ENCODE peak calls at places on chromosomes 1 and 21, in four cellular contexts. P is A549, D is H1, E is HepG2. I is an unnamed sample.

GRCh38 chr1:14149431-14149830 is 449.1 kb upstream of the KAZN start:
- DNase-seq in P (peak), D (no peak), E (no peak), I (peak)

GRCh38 chr1:116934586-116935207 is 25.0 kb downstream of the PTGFRN start:
- DNase-seq in D (no peak), E (peak), P (peak), I (peak)

GRCh38 chr1:4970532-4970931 is 316.1 kb downstream of the AJAP1 start:
- DNase-seq in D (no peak), E (no peak), P (no peak), I (no peak)

GRCh38 chr21:34653522-34653921 is 15.3 kb upstream of the CLIC6 start:
- DNase-seq in E (no peak), P (no peak), D (no peak), I (no peak)

GRCh38 chr1:47623174-47623940 is 185.5 kb downstream of the FOXD2 start:
- DNase-seq in P (no peak), E (no peak), D (no peak), I (no peak)

GRCh38 chr1:246961939-246962373 is 30.2 kb upstream of the AHCTF1 start:
- DNase-seq in P (no peak), E (no peak), D (no peak), I (no peak)

GRCh38 chr1:166848193-166848592 is 8.9 kb downstream of the POGK start:
- DNase-seq in E (no peak), D (no peak), P (no peak), I (no peak)

GRCh38 chr1:159675046-159675445 is 39.3 kb downstream of the CRP start:
- DNase-seq in E (no peak), P (no peak), D (no peak), I (no peak)

GRCh38 chr1:234841710-234842231 is 231.8 kb upstream of the IRF2BP2 start:
- DNase-seq in E (no peak), D (no peak), P (no peak), I (peak)

GRCh38 chr1:206469411-206469932 is 804 bp upstream of the IKBKE start:
- DNase-seq in E (no peak), D (no peak), P (no peak), I (no peak)

GRCh38 chr1:221394011-221394544 is 347.8 kb downstream of the DUSP10 start:
- DNase-seq in D (no peak), E (no peak), P (peak), I (no peak)

GRCh38 chr1:55580845-55581332 is 365.7 kb upstream of the USP24 start:
- DNase-seq in P (peak), D (no peak), E (peak), I (no peak)

GRCh38 chr1:64183380-64183984 is 19.9 kb upstream of the UBE2U start:
- DNase-seq in D (no peak), P (no peak), E (no peak), I (no peak)

GRCh38 chr1:206797534-206798383 is 25.5 kb upstream of the IL10 start:
- DNase-seq in P (peak), E (no peak), D (peak), I (peak)

GRCh38 chr1:199931666-199932377 is 95.7 kb upstream of the NR5A2 start:
- DNase-seq in P (peak), D (no peak), E (peak), I (peak)

GRCh38 chr1:2854151-2854550 is 52.7 kb upstream of the TTC34 start:
- DNase-seq in D (no peak), P (no peak), E (no peak), I (no peak)

GRCh38 chr1:108051625-108052382 is 86.8 kb upstream of the VAV3 start:
- DNase-seq in D (no peak), E (peak), P (no peak), I (no peak)
- TF ChIP-seq PHF8 in D (no peak), E (no peak), P (no peak), I (no peak)

GRCh38 chr1:51287966-51288365 is 42.4 kb downstream of the TTC39A start:
- DNase-seq in D (no peak), E (no peak), P (no peak), I (no peak)

GRCh38 chr1:51282605-51283004 is 46.5 kb downstream of the RNF11 start:
- DNase-seq in E (no peak), P (no peak), D (no peak), I (no peak)

GRCh38 chr1:51283977-51284376 is 46.4 kb downstream of the TTC39A start:
- DNase-seq in E (peak), D (no peak), P (no peak), I (no peak)

GRCh38 chr1:51284487-51284954 is 45.8 kb downstream of the TTC39A start:
- DNase-seq in D (no peak), E (peak), P (peak), I (peak)

DNA sequence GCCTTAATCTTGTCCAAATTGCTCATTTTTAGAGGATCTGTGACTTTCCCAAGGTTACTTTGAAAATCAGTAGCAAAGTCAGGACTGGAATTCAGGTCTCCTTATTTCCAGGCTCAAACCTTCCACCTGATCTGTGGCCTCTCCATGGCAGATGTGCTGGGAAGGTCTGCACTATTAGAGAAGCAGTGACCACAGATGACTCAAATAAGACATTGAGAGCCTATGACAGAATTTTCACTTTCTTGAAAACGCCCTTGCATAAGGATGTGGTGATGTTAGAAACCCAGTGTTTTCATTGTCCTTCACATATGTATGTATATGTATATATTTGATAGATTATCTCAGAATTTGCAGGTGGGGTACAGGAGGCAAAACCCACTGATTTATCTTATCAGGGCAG is 45.3 kb downstream of the TTC39A start:
- DNase-seq in D (no peak), E (no peak), P (no peak), I (peak)
- TF ChIP-seq PHF8 in D (no peak), E (no peak), P (no peak), I (no peak)

DNA sequence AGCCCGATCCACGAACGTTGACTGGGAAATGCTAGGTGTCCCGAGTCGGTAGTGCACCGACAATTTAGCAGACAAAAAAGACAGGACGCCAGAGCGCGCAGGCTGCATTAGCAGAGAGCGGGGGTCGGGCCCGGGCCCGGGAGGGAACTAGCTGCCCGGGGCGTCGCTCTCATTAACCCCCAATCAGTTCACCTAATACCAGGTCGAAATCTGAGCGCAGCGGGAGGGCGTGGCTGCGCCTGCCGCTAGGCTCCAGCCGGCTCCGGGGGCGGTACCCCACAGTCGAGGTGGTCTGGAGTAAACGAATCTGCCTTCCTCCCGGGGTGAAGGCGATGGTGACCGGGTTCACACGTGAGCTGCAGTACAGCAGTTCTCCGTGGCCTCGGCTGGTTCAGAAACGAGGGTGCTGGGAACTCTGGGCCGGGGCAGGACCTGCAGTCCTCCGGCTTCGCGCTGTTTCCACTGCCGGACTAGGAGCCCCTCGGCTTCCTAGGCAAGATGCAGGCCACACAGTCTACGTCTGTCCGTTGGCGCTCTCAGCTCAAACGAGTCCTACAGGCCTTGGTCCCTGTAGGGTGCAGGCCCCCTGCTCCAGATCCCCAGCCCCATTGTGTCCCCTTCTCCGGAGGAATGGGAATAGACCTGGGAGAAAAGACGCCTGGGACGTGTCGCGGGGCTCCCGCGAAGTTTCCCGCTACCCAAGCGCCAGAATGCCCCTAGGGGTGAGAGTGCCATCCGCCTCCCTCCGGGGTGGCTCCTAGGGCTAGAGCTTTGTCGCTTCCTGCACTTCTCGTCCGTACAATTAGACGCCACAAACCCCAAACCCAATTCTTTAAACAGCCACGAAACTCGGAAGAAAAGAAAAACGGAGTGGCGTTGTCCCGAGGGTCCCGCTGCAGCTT is 2.0 kb downstream of the GFI1 start:
- DNase-seq in E (no peak), D (peak), P (peak), I (peak)
- TF ChIP-seq PHF8 in E (peak), D (no peak), P (no peak), I (no peak)

GRCh38 chr1:244322791-244323521 is 128.8 kb downstream of the ADSS2 start:
- DNase-seq in E (peak), P (peak), D (no peak), I (peak)
- TF ChIP-seq PHF8 in E (no peak), P (no peak), D (no peak), I (peak)

GRCh38 chr1:67376381-67376780 is 53.8 kb downstream of the SERBP1 start:
- DNase-seq in D (no peak), E (no peak), P (no peak), I (no peak)

GRCh38 chr1:67371681-67372080 is 58.5 kb downstream of the SERBP1 start:
- DNase-seq in E (no peak), D (no peak), P (no peak), I (no peak)

GRCh38 chr1:67371043-67371442 is 59.2 kb downstream of the SERBP1 start:
- DNase-seq in E (no peak), P (no peak), D (no peak), I (no peak)

GRCh38 chr1:67372898-67373297 is 57.3 kb downstream of the SERBP1 start:
- DNase-seq in P (no peak), D (no peak), E (no peak), I (no peak)

GRCh38 chr1:67372136-67372535 is 58.1 kb downstream of the SERBP1 start:
- DNase-seq in D (no peak), E (no peak), P (no peak), I (no peak)
- TF ChIP-seq PHF8 in D (no peak), E (no peak), P (no peak), I (no peak)

GRCh38 chr1:184633785-184634184 is 120.9 kb downstream of the EDEM3 start:
- DNase-seq in D (no peak), E (peak), P (peak), I (no peak)
- TF ChIP-seq PHF8 in D (no peak), E (no peak), P (no peak), I (no peak)

GRCh38 chr1:21022279-21023040 is 154.2 kb downstream of the EIF4G3 start:
- DNase-seq in D (no peak), E (peak), P (peak), I (peak)
- TF ChIP-seq PHF8 in D (no peak), E (no peak), P (no peak), I (no peak)

GRCh38 chr1:8374356-8374755 is 56.4 kb downstream of the SLC45A1 start:
- DNase-seq in E (no peak), D (no peak), P (no peak), I (no peak)

GRCh38 chr1:8376358-8376840 is 58.5 kb downstream of the SLC45A1 start:
- DNase-seq in E (no peak), P (no peak), D (no peak), I (no peak)

GRCh38 chr1:8371372-8371991 is 53.6 kb downstream of the SLC45A1 start:
- DNase-seq in D (no peak), P (no peak), E (no peak), I (no peak)

GRCh38 chr1:8374812-8375211 is 56.9 kb downstream of the SLC45A1 start:
- DNase-seq in D (no peak), P (peak), E (peak), I (peak)

DNA sequence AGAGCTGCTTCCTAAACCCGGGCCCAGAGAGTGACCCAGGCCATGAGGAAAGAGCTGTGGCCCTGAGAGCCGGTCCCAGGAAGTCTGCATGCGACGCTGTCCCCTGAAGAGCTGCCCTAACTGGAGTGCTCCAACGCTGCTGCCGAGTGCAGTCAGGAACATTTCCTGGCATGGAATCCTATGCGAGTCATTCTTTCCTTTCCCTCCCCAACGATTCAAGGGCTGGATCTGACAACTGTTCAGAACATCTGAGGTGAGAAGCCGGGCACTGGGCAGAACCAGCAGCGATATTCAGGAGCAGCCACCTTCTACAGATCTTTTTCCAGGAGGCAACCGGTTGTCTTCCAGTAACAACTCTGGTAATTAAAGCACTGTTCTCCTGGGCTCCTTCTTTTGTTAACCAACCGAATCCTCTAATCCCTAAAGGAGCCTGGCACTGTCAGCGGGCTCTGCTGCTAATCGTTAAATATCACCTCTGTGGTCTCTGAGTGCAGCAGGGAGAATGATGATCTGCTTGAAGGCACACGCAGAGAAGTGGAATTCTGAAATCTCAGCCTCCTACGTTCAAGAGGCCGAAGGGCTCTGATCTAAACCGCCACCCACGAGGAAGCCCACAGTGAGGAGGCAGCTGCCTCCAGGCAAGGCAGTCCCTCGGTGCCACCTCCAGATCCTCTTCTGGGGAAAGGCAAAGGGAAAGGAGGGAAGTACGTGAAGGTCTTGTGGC is 55.8 kb downstream of the SLC45A1 start:
- DNase-seq in P (no peak), D (no peak), E (no peak), I (no peak)
- TF ChIP-seq PHF8 in P (no peak), D (no peak), E (no peak), I (no peak)

GRCh38 chr1:33169290-33170055 is 12.4 kb downstream of the TRIM62 start:
- DNase-seq in P (no peak), E (no peak), D (no peak), I (no peak)
- TF ChIP-seq PHF8 in P (no peak), E (no peak), D (no peak), I (no peak)

GRCh38 chr1:155884028-155884950 is 24.9 kb downstream of the SYT11 start:
- DNase-seq in E (no peak), P (no peak), D (no peak), I (peak)
- TF ChIP-seq PHF8 in E (no peak), P (no peak), D (no peak), I (no peak)

I was measured in K562.